ENCODE peak calls at places on chromosome 6, in four cellular contexts. K, N, W and L are unnamed samples.

GRCh38 chr6:72760130-72760793 is 138.4 kb downstream of the KCNQ5 start:
- DNase-seq in K (no peak), N (no peak), W (no peak), L (no peak)

GRCh38 chr6:26122005-26122388 is 34.8 kb downstream of the HFE start:
- DNase-seq in W (no peak), K (no peak), N (no peak), L (no peak)

GRCh38 chr6:16519265-16520242 is 241.7 kb downstream of the ATXN1 start:
- DNase-seq in K (no peak), W (no peak), N (peak; percentile 40), L (no peak)

GRCh38 chr6:53862517-53863457 is 68.0 kb downstream of the LRRC1 start:
- DNase-seq in N (peak; percentile 27), W (no peak), K (no peak), L (no peak)

GRCh38 chr6:704037-704436 is 11.1 kb upstream of the EXOC2 start:
- DNase-seq in N (peak; percentile 48), W (no peak), K (no peak), L (no peak)

GRCh38 chr6:16314311-16314710 is 75.9 kb downstream of the GMPR start:
- DNase-seq in W (no peak), N (no peak), K (no peak), L (no peak)

GRCh38 chr6:24719125-24719931 is at the start of gene C6orf62:
- DNase-seq in N (peak; percentile 37), K (peak; percentile 81), W (peak; percentile 43), L (peak; percentile 34)

GRCh38 chr6:109793015-109793414 is 101.9 kb downstream of the FIG4 start:
- DNase-seq in K (no peak), W (no peak), N (peak; percentile 22), L (no peak)

GRCh38 chr6:8080338-8081151 is 16.4 kb upstream of the BLOC1S5 start:
- DNase-seq in W (peak; percentile 24), N (peak; percentile 82), K (no peak), L (peak; percentile 60)

GRCh38 chr6:56852249-56852606 is 102.7 kb upstream of the BEND6 start:
- DNase-seq in K (no peak), W (no peak), N (peak; percentile 24), L (no peak)

GRCh38 chr6:163335671-163336545 is 78.6 kb upstream of the QKI start:
- DNase-seq in N (no peak), K (no peak), W (no peak), L (no peak)

GRCh38 chr6:163151212-163151611 is 263.3 kb upstream of the QKI start:
- DNase-seq in W (no peak), K (no peak), N (no peak), L (no peak)

GRCh38 chr6:46947497-46947896 is 25.8 kb upstream of the ADGRF5 start:
- DNase-seq in K (no peak), N (no peak), W (no peak), L (no peak)

GRCh38 chr6:16831136-16831535 is 69.9 kb upstream of the ATXN1 start:
- DNase-seq in N (no peak), K (no peak), W (no peak), L (no peak)

GRCh38 chr6:45491874-45492273 is 114.1 kb upstream of the SUPT3H start:
- DNase-seq in W (no peak), N (no peak), K (no peak), L (no peak)

GRCh38 chr6:85468326-85468725 is 18.4 kb downstream of the NT5E start:
- DNase-seq in W (no peak), K (no peak), N (no peak), L (no peak)

GRCh38 chr6:142014515-142014914 is 118.2 kb upstream of the GJE1 start:
- DNase-seq in W (no peak), N (peak; percentile 93), K (no peak), L (peak; percentile 66)

GRCh38 chr6:101116337-101116736 is 235.2 kb upstream of the ASCC3 start:
- DNase-seq in K (no peak), W (no peak), N (no peak), L (no peak)

GRCh38 chr6:45655630-45656422 is 278.1 kb upstream of the SUPT3H start:
- DNase-seq in W (peak; percentile 59), K (no peak), N (peak; percentile 98), L (peak; percentile 97)

GRCh38 chr6:165049362-165049761 is 260.0 kb downstream of the C6orf118 start:
- DNase-seq in W (peak; percentile 48), N (peak; percentile 60), K (no peak), L (peak; percentile 13)

GRCh38 chr6:70370496-70370895 is 42.8 kb upstream of the FAM135A start:
- DNase-seq in W (no peak), N (no peak), K (no peak), L (no peak)

GRCh38 chr6:87944541-87944954 is 103.1 kb upstream of the SPACA1 start:
- DNase-seq in W (peak; percentile 74), K (no peak), N (peak; percentile 60), L (peak; percentile 86)

DNA sequence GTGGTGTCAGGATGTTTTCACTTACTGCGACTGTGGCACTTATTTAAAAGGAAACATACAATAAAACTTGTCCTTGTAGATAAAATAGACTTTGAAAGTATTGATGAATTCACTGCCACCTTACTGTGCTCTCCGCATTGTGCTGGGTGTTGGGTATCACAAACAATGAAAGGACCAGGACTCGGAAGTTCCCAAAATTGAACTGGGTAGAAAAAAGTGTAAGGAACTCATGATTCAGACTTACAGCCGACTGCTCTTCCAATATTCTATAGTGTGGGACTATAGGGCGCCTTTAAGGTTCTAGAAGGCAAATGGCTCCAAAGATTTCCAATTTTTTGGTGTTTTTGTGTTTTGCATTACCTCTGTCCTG is 32.0 kb upstream of the ID4 start:
- DNase-seq in N (peak; percentile 6), W (no peak), K (no peak), L (no peak)
- H3K27ac ChIP-seq in N (peak overlapping the region; percentile 58), W (peak overlapping the region; percentile 96), K (peak overlapping the region; percentile 88), L (peak overlapping the region; percentile 15)

GRCh38 chr6:160387887-160388286 is 39.7 kb downstream of the SLC22A3 start:
- DNase-seq in N (no peak), W (no peak), K (no peak), L (no peak)
- TF ChIP-seq CTCF in N (no peak), W (no peak), K (no peak), L (no peak)

GRCh38 chr6:151322570-151322969 is 68.8 kb downstream of the ZBTB2 start:
- DNase-seq in W (no peak), N (peak; percentile 28), K (no peak), L (no peak)

GRCh38 chr6:151324079-151324825 is 67.1 kb downstream of the ZBTB2 start:
- DNase-seq in K (peak; percentile 93), W (peak; percentile 85), N (peak; percentile 88), L (peak; percentile 60)

GRCh38 chr6:151321438-151321837 is 69.9 kb downstream of the ZBTB2 start:
- DNase-seq in W (no peak), N (no peak), K (no peak), L (no peak)

GRCh38 chr6:151327079-151327478 is 64.3 kb downstream of the ZBTB2 start:
- DNase-seq in K (no peak), W (no peak), N (no peak), L (no peak)

GRCh38 chr6:151325075-151326050 is 66.0 kb downstream of the ZBTB2 start:
- DNase-seq in N (peak; percentile 68), W (peak; percentile 64), K (peak; percentile 86), L (peak; percentile 32)
- H3K27ac ChIP-seq in N (peak overlapping the region; percentile 87), W (no peak overlapping the region), K (no peak overlapping the region), L (no peak overlapping the region)

GRCh38 chr6:36605560-36606391 is 11.6 kb downstream of the SRSF3 start:
- DNase-seq in W (no peak), K (no peak), N (no peak), L (no peak)
- TF ChIP-seq CTCF in W (no peak), K (no peak), N (no peak), L (no peak)

DNA sequence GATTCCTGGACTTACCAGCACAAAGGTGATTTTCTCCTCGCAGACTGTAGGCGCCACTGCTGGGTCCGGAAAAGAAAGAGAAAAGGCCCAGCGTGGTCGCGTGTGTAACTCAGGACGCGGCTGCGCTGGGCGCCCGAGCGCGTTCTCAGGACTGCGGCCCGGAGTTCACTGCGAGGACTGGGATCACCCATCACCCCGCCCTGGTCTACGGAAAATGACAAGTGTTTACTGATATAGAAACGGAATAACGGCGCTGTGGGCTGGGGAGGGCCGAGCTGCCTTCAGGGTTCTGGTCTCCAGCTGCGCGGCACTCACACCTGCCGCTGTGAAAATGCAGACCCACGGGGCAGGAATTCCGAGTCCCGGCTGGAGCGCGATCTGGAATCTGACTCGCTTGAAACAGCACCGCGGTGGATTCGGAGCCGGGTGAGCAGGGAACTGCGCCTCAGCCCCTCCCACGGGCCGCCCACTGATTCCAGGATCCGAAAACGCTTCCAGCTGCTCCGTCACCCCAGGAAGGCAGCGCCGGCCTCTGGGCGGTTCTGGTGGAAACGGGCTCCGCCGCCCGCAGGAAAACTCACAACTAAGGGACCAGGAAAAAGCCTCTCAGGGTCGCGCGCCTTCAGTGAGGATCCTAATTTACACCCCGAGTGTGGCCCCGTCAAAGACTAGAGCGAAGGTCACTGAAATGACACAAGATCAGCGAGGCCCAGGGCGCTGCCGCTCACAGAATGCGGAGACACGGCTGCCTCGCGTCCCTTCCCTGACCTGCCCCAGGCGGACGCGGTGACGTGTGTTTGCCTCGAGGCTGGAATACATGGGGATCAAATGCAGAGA is 34.5 kb downstream of the HLA-A start:
- DNase-seq in W (peak; percentile 87), K (peak; percentile 93), N (peak; percentile 80), L (peak; percentile 55)
- H3K27ac ChIP-seq in W (peak overlapping the region; percentile 59), K (peak overlapping the region; percentile 82), N (peak overlapping the region; percentile 61), L (peak overlapping the region; percentile 73)

GRCh38 chr6:28585335-28585734 is 59.7 kb downstream of the GPX5 start:
- DNase-seq in K (no peak), N (peak; percentile 76), W (peak; percentile 59), L (peak; percentile 63)
- TF ChIP-seq CTCF in K (no peak), N (peak; percentile 47), W (peak; percentile 21), L (no peak)

GRCh38 chr6:159037746-159038290 is 7.0 kb downstream of the TAGAP start:
- DNase-seq in K (no peak), N (peak; percentile 3), W (no peak), L (peak; percentile 29)
- H3K27ac ChIP-seq in K (peak overlapping the region; percentile 96), N (no peak overlapping the region), W (no peak overlapping the region), L (no peak overlapping the region)

GRCh38 chr6:132392292-132392691 is 9.0 kb downstream of the MOXD1 start:
- DNase-seq in W (no peak), N (no peak), K (no peak), L (no peak)
- TF ChIP-seq CTCF in W (no peak), N (no peak), K (no peak), L (no peak)

GRCh38 chr6:127343753-127344659 is 597 bp upstream of the ECHDC1 start:
- DNase-seq in N (peak; percentile 19), W (peak; percentile 28), K (no peak), L (no peak)

GRCh38 chr6:127340171-127340570 is 3.2 kb downstream of the ECHDC1 start:
- DNase-seq in K (no peak), W (no peak), N (no peak), L (no peak)

GRCh38 chr6:127342946-127343752 is at the start of gene ECHDC1:
- DNase-seq in W (peak; percentile 80), K (peak; percentile 94), N (peak; percentile 65), L (peak; percentile 63)

GRCh38 chr6:127342296-127342945 is 988 bp downstream of the ECHDC1 start:
- DNase-seq in N (peak; percentile 29), W (peak; percentile 46), K (no peak), L (no peak)

GRCh38 chr6:127341471-127342202 is 1.8 kb downstream of the ECHDC1 start:
- DNase-seq in K (no peak), W (no peak), N (peak; percentile 16), L (no peak)
- H3K27ac ChIP-seq in K (peak overlapping the region; percentile 87), W (peak overlapping the region; percentile 91), N (peak overlapping the region; percentile 80), L (no peak overlapping the region)